ENCODE peak calls at places on chromosomes 2 and 18, in nine cellular contexts. Q, Y, V, J, E, U, R, D and Z are unnamed samples.

GRCh38 chr18:79517322-79517721 is 121.6 kb downstream of the NFATC1 start:
- DNase-seq in Q (no peak), D (no peak), R (no peak), J (no peak), E (no peak), U (no peak), V (no peak), Y (no peak), Z (no peak)

GRCh38 chr2:55175254-55176093 is 56.6 kb downstream of the CLHC1 start:
- DNase-seq in U (peak; percentile 20), R (peak; percentile 80), D (peak; percentile 80), V (peak; percentile 80), Y (peak; percentile 71), J (no peak), E (no peak), Q (no peak), Z (no peak)

GRCh38 chr2:168706806-168707205 is 95.6 kb upstream of the NOSTRIN start:
- DNase-seq in E (no peak), J (no peak), D (no peak), Y (no peak), R (no peak), U (no peak), V (no peak), Q (no peak), Z (no peak)

GRCh38 chr2:233210843-233211600 is 40.5 kb upstream of the ATG16L1 start:
- DNase-seq in R (peak; percentile 91), Q (no peak), U (no peak), E (no peak), Y (peak; percentile 95), J (no peak), D (peak; percentile 94), V (peak; percentile 92), Z (no peak)

GRCh38 chr2:72146357-72147302 is 1.0 kb downstream of the CYP26B1 start:
- DNase-seq in Q (no peak), V (no peak), E (no peak), R (no peak), J (no peak), D (no peak), U (peak; percentile 35), Y (no peak), Z (no peak)

GRCh38 chr2:171432969-171433762 is 624 bp downstream of the METTL8 start:
- DNase-seq in E (no peak), Q (no peak), R (peak; percentile 23), D (peak; percentile 57), J (no peak), Y (peak; percentile 17), U (peak; percentile 59), V (peak; percentile 24), Z (no peak)

GRCh38 chr2:11123856-11124759 is 31.2 kb upstream of the SLC66A3 start:
- DNase-seq in U (peak; percentile 93), J (peak; percentile 22), E (peak; percentile 24), V (peak; percentile 20), D (peak; percentile 76), R (peak; percentile 42), Y (peak; percentile 61), Q (peak; percentile 17), Z (peak; percentile 54)

GRCh38 chr18:79875531-79875919 is 75.9 kb downstream of the SLC66A2 start:
- DNase-seq in E (no peak), D (no peak), J (no peak), Y (no peak), R (no peak), V (no peak), U (no peak), Q (no peak), Z (no peak)

GRCh38 chr18:44803019-44803650 is 122.4 kb downstream of the SETBP1 start:
- DNase-seq in D (peak; percentile 86), J (no peak), E (no peak), U (peak; percentile 85), R (peak; percentile 86), V (peak; percentile 61), Q (no peak), Y (peak; percentile 59), Z (no peak)

GRCh38 chr2:27249891-27250651 is 12.8 kb downstream of the SLC30A3 start:
- DNase-seq in U (peak; percentile 52), R (peak; percentile 57), E (no peak), D (peak; percentile 71), J (no peak), Q (no peak), V (peak; percentile 22), Y (peak; percentile 50), Z (peak; percentile 27)

GRCh38 chr18:80154293-80154692 is 45.2 kb downstream of the ADNP2 start:
- DNase-seq in Y (peak; percentile 46), J (no peak), U (peak; percentile 17), D (peak; percentile 33), R (peak; percentile 33), Q (no peak), V (no peak), E (no peak), Z (no peak)

GRCh38 chr2:186588940-186589732 is 720 bp upstream of the ITGAV start:
- DNase-seq in J (no peak), Y (no peak), Q (no peak), V (no peak), D (no peak), R (no peak), E (no peak), U (no peak), Z (no peak)

GRCh38 chr2:15668611-15669305 is 77.1 kb downstream of the DDX1 start:
- DNase-seq in U (no peak), E (no peak), J (no peak), Y (peak; percentile 68), Q (no peak), R (peak; percentile 79), V (peak; percentile 61), D (no peak), Z (no peak)

GRCh38 chr2:71552356-71552755 is 99.0 kb downstream of the DYSF start:
- DNase-seq in E (no peak), Y (no peak), R (no peak), U (no peak), Q (no peak), J (no peak), D (no peak), V (no peak), Z (no peak)

GRCh38 chr2:121530210-121530562 is 494 bp upstream of the RNU4ATAC start:
- DNase-seq in R (peak; percentile 83), U (peak; percentile 93), Y (peak; percentile 76), E (no peak), J (no peak), V (peak; percentile 64), Q (no peak), D (peak; percentile 86), Z (no peak)

GRCh38 chr2:159904565-159905281 is 106.7 kb upstream of the CD302 start:
- DNase-seq in E (peak; percentile 12), R (no peak), Y (peak; percentile 6), D (peak; percentile 29), U (peak; percentile 69), Q (peak; percentile 65), J (peak; percentile 65), V (no peak), Z (peak; percentile 66)